ENCODE peak calls at places on chromosomes 13 and 19, in nine cellular contexts. J is H1, B is A549, Y is K562, L is stomach, H is tibial nerve, G is transverse colon, P is suprapubic skin, K is SK-N-SH. W is an unnamed sample. For H3K9me3, the result is how much of the 10 kb centered on the place peaks cover.

GRCh38 chr13:51154029-51154555 is 43.0 kb upstream of the C13orf42 start:
- DNase-seq in J (peak), B (no peak), Y (peak), L (no peak), H (no peak), G (no peak), P (no peak), K (no peak), W (no peak)

GRCh38 chr13:99357149-99357596 is 50.0 kb upstream of the GPR183 start:
- DNase-seq in J (peak), B (no peak), Y (peak), L (no peak), H (no peak), G (no peak), P (no peak), K (no peak), W (no peak)

GRCh38 chr13:38821753-38822551 is 135.1 kb downstream of the FREM2 start:
- DNase-seq in J (no peak), B (no peak), Y (no peak), L (no peak), H (no peak), G (no peak), P (no peak), K (no peak), W (no peak)

GRCh38 chr13:45296259-45296658 is 44.7 kb downstream of the TPT1 start:
- DNase-seq in J (no peak), B (no peak), Y (no peak), L (no peak), H (no peak), G (no peak), P (no peak), K (no peak), W (no peak)

GRCh38 chr19:56091751-56092546 is 29.1 kb downstream of the ZNF787 start:
- DNase-seq in J (no peak), B (peak), Y (no peak), L (no peak), H (no peak), G (no peak), P (peak), K (no peak), W (no peak)

GRCh38 chr19:50564229-50565105 is 3.8 kb downstream of the LRRC4B start:
- DNase-seq in J (no peak), B (no peak), Y (no peak), L (no peak), H (no peak), G (no peak), P (no peak), K (no peak), W (no peak)

GRCh38 chr19:54792814-54793213 is 10.6 kb upstream of the KIR2DL4 start:
- DNase-seq in J (no peak), B (no peak), Y (no peak), L (no peak), H (no peak), G (no peak), P (no peak), K (no peak), W (no peak)

GRCh38 chr19:19256072-19256969 is 16.8 kb downstream of the TM6SF2 start:
- DNase-seq in J (no peak), B (peak), Y (no peak), L (no peak), H (no peak), G (no peak), P (peak), K (peak), W (no peak)

GRCh38 chr19:49689133-49690072 is at the start of gene ADM5:
- DNase-seq in J (peak), B (no peak), Y (no peak), L (peak), H (no peak), G (peak), P (no peak), K (peak), W (peak)

GRCh38 chr19:10812196-10812595 is 23.8 kb downstream of the TMED1 start:
- DNase-seq in J (no peak), B (no peak), Y (no peak), L (no peak), H (no peak), G (no peak), P (no peak), K (no peak), W (no peak)

GRCh38 chr19:47445937-47446402 is 25.7 kb downstream of the SLC8A2 start:
- DNase-seq in J (peak), B (peak), Y (peak), L (peak), H (no peak), G (peak), P (no peak), K (peak), W (no peak)

GRCh38 chr19:7970716-7971448 is 27.4 kb upstream of the TIMM44 start:
- DNase-seq in J (peak), B (peak), Y (peak), L (peak), H (no peak), G (peak), P (no peak), K (peak), W (no peak)

GRCh38 chr19:27972291-27973040 is 1240.5 kb downstream of the UQCRFS1 start:
- DNase-seq in J (no peak), B (no peak), Y (no peak), L (no peak), H (no peak), G (no peak), P (no peak), K (no peak), W (no peak)

GRCh38 chr19:27971071-27971470 is 1241.9 kb downstream of the UQCRFS1 start:
- DNase-seq in J (no peak), B (peak), Y (no peak), L (no peak), H (no peak), G (no peak), P (no peak), K (no peak), W (no peak)

GRCh38 chr19:27971869-27972268 is 1241.1 kb downstream of the UQCRFS1 start:
- DNase-seq in J (no peak), B (no peak), Y (no peak), L (no peak), H (no peak), G (no peak), P (no peak), K (no peak), W (no peak)

GRCh38 chr19:27975419-27976005 is 1237.4 kb downstream of the UQCRFS1 start:
- DNase-seq in J (no peak), B (no peak), Y (no peak), L (no peak), H (no peak), G (no peak), P (no peak), K (no peak), W (no peak)

DNA sequence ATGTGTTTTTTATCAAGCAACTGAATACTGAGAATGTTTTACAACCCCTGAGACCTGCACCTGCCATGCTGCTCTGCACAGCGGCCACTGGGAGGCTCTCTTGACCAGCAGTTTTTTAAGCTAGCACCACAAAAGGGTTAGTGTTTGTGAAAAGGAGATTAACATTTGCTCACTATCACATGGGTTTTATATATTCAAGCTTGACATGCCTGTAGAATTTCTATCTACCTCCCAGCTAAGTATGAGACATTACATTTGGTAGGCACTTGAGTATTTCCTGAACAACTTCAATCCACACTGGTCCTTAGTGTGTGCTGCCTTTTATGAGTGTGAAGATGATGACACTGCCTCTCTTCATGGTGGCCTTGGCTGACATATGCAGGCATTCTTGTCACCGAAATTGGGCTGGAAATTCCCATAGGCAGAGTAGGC is 1238.9 kb downstream of the UQCRFS1 start:
- DNase-seq in J (peak), B (peak), Y (peak), L (peak), H (no peak), G (peak), P (no peak), K (peak), W (no peak)
- H3K27ac ChIP-seq in J (no peak), B (no peak), Y (no peak), L (no peak), H (no peak), G (no peak), P (no peak), K (no peak), W (no peak)

GRCh38 chr19:12112701-12113100 is 27.4 kb downstream of the ZNF20 start:
- DNase-seq in J (no peak), B (no peak), Y (no peak), L (no peak), H (no peak), G (no peak), P (no peak), K (no peak), W (no peak)
- H3K9me3 ChIP-seq in J (half or more), B (under half), Y (under half), L (under half), H (half or more), G (under half), P (under half), K (under half), W (under half)

GRCh38 chr19:39405261-39405912 is 1.3 kb upstream of the ZFP36 start:
- DNase-seq in J (no peak), B (peak), Y (no peak), L (no peak), H (no peak), G (no peak), P (no peak), K (no peak), W (peak)

GRCh38 chr19:39405930-39406655 is 554 bp upstream of the ZFP36 start:
- DNase-seq in J (peak), B (no peak), Y (no peak), L (no peak), H (no peak), G (peak), P (peak), K (no peak), W (no peak)

GRCh38 chr19:39401549-39402416 is 4.9 kb upstream of the ZFP36 start:
- DNase-seq in J (no peak), B (peak), Y (no peak), L (peak), H (no peak), G (peak), P (peak), K (no peak), W (no peak)

GRCh38 chr19:39402417-39403297 is 4.0 kb upstream of the ZFP36 start:
- DNase-seq in J (peak), B (peak), Y (peak), L (peak), H (peak), G (peak), P (peak), K (peak), W (peak)

GRCh38 chr19:39403331-39404312 is 3.0 kb upstream of the ZFP36 start:
- DNase-seq in J (peak), B (peak), Y (peak), L (peak), H (peak), G (peak), P (peak), K (no peak), W (peak)
- TF ChIP-seq EP300 in J (no peak), B (peak), Y (no peak), L (peak), H (peak), G (peak), P (peak), K (peak), W (peak)

GRCh38 chr13:37344051-37344450 is 238.6 kb upstream of the CSNK1A1L start:
- DNase-seq in J (no peak), B (no peak), Y (no peak), L (no peak), H (no peak), G (no peak), P (no peak), K (peak), W (no peak)

GRCh38 chr13:37342205-37342604 is 236.7 kb upstream of the CSNK1A1L start:
- DNase-seq in J (no peak), B (no peak), Y (no peak), L (no peak), H (no peak), G (no peak), P (no peak), K (no peak), W (no peak)

GRCh38 chr13:37348916-37349653 is 243.6 kb upstream of the CSNK1A1L start:
- DNase-seq in J (no peak), B (no peak), Y (no peak), L (no peak), H (no peak), G (no peak), P (no peak), K (no peak), W (no peak)

GRCh38 chr13:37349916-37350315 is 244.5 kb upstream of the CSNK1A1L start:
- DNase-seq in J (no peak), B (no peak), Y (no peak), L (no peak), H (no peak), G (no peak), P (no peak), K (no peak), W (no peak)

GRCh38 chr13:37345869-37346268 is 240.4 kb upstream of the CSNK1A1L start:
- DNase-seq in J (no peak), B (no peak), Y (no peak), L (no peak), H (no peak), G (no peak), P (no peak), K (no peak), W (no peak)
- H3K27ac ChIP-seq in J (no peak), B (no peak), Y (no peak), L (no peak), H (no peak), G (no peak), P (no peak), K (no peak), W (no peak)

GRCh38 chr13:100835695-100836094 is 161.1 kb upstream of the TMTC4 start:
- DNase-seq in J (no peak), B (no peak), Y (no peak), L (no peak), H (no peak), G (no peak), P (no peak), K (no peak), W (no peak)
- H3K9me3 ChIP-seq in J (under half), B (under half), Y (under half), L (under half), H (under half), G (under half), P (under half), K (under half), W (under half)

GRCh38 chr19:3949997-3950859 is 17.4 kb downstream of the NMRK2 start:
- DNase-seq in J (no peak), B (no peak), Y (peak), L (no peak), H (no peak), G (no peak), P (no peak), K (no peak), W (no peak)
- TF ChIP-seq EP300 in J (no peak), B (no peak), Y (no peak), L (no peak), H (no peak), G (no peak), P (no peak), K (no peak), W (no peak)

DNA sequence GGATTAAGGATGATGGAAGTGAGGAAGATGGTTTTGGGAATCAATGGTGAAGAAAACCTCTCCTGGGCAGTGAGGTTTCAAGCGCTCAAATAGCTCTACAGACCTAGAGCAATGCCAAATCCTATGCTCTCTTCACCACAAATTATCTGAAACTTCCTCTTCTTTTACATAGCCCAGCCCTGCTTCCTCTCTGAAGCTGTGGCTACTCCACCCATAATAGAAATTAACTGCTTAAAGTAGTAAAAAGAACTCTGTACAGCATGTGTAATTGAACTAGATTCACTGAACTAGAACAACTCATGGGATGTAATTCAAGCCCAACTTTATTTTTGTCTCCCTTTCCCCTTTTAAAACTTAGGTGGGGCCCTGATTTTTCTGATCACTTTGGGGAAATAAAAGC is 20.4 kb upstream of the IFT88 start:
- DNase-seq in J (no peak), B (no peak), Y (no peak), L (no peak), H (no peak), G (no peak), P (no peak), K (no peak), W (no peak)
- H3K27ac ChIP-seq in J (no peak), B (no peak), Y (no peak), L (no peak), H (no peak), G (peak), P (no peak), K (no peak), W (no peak)

W was measured in ovary.